ENCODE peak calls at places on chromosomes 13 and 19, in nine cellular contexts. One of them, this sample, is unnamed.

GRCh38 chr13:31322025-31322424 is 122.2 kb downstream of the B3GLCT start:
- DNase-seq in BJ: no peak
- DNase-seq in CD8-positive, alpha-beta T cell: no peak
- DNase-seq in PC-9: no peak
- DNase-seq in activated T-helper 1 cell treated with anti-CD3 and anti-CD28 coated beads, Interleukin-12 subunit alpha, Interleukin-12 subunit beta, Interleukin-2, Interleukin-4 antibody, amounts not matched to agents 30 ng/mL and 10 ng/mL and 1 ng/mL, durations not matched to agents 14 hours and 24 hours and 36 hours: no peak
- DNase-seq in T-helper 2 cell: no peak
- DNase-seq in effector memory CD4-positive, alpha-beta T cell: no peak
- DNase-seq in stimulated activated CD4-positive, alpha-beta T cell treated with anti-CD3 and anti-CD28 coated beads, Interleukin-2, amount 100 ng/mL, for 24 hours: no peak
- DNase-seq in tibial artery: no peak
- DNase-seq in this sample: no peak

GRCh38 chr19:604355-604754 is 14.7 kb downstream of the HCN2 start:
- DNase-seq in T-helper 2 cell: no peak
- DNase-seq in PC-9: no peak
- DNase-seq in CD8-positive, alpha-beta T cell: no peak
- DNase-seq in stimulated activated CD4-positive, alpha-beta T cell treated with anti-CD3 and anti-CD28 coated beads, Interleukin-2, amount 100 ng/mL, for 24 hours: peak
- DNase-seq in activated T-helper 1 cell treated with anti-CD3 and anti-CD28 coated beads, Interleukin-12 subunit alpha, Interleukin-12 subunit beta, Interleukin-2, Interleukin-4 antibody, amounts not matched to agents 30 ng/mL and 10 ng/mL and 1 ng/mL, durations not matched to agents 14 hours and 24 hours and 36 hours: peak
- DNase-seq in effector memory CD4-positive, alpha-beta T cell: peak
- DNase-seq in tibial artery: no peak
- DNase-seq in BJ: no peak
- DNase-seq in this sample: peak

GRCh38 chr13:31107109-31107508 is 54.6 kb downstream of the HSPH1 start:
- DNase-seq in PC-9: no peak
- DNase-seq in BJ: no peak
- DNase-seq in activated T-helper 1 cell treated with anti-CD3 and anti-CD28 coated beads, Interleukin-12 subunit alpha, Interleukin-12 subunit beta, Interleukin-2, Interleukin-4 antibody, amounts not matched to agents 30 ng/mL and 10 ng/mL and 1 ng/mL, durations not matched to agents 14 hours and 24 hours and 36 hours: no peak
- DNase-seq in effector memory CD4-positive, alpha-beta T cell: no peak
- DNase-seq in tibial artery: no peak
- DNase-seq in CD8-positive, alpha-beta T cell: no peak
- DNase-seq in stimulated activated CD4-positive, alpha-beta T cell treated with anti-CD3 and anti-CD28 coated beads, Interleukin-2, amount 100 ng/mL, for 24 hours: no peak
- DNase-seq in T-helper 2 cell: no peak
- DNase-seq in this sample: no peak

GRCh38 chr13:33859691-33860303 is 41.8 kb downstream of the RFC3 start:
- DNase-seq in BJ: no peak
- DNase-seq in T-helper 2 cell: no peak
- DNase-seq in PC-9: no peak
- DNase-seq in CD8-positive, alpha-beta T cell: no peak
- DNase-seq in activated T-helper 1 cell treated with anti-CD3 and anti-CD28 coated beads, Interleukin-12 subunit alpha, Interleukin-12 subunit beta, Interleukin-2, Interleukin-4 antibody, amounts not matched to agents 30 ng/mL and 10 ng/mL and 1 ng/mL, durations not matched to agents 14 hours and 24 hours and 36 hours: no peak
- DNase-seq in effector memory CD4-positive, alpha-beta T cell: no peak
- DNase-seq in tibial artery: no peak
- DNase-seq in stimulated activated CD4-positive, alpha-beta T cell treated with anti-CD3 and anti-CD28 coated beads, Interleukin-2, amount 100 ng/mL, for 24 hours: no peak
- DNase-seq in this sample: no peak

GRCh38 chr13:59016250-59016649 is 1147.5 kb downstream of the DIAPH3 start:
- DNase-seq in T-helper 2 cell: no peak
- DNase-seq in stimulated activated CD4-positive, alpha-beta T cell treated with anti-CD3 and anti-CD28 coated beads, Interleukin-2, amount 100 ng/mL, for 24 hours: no peak
- DNase-seq in CD8-positive, alpha-beta T cell: no peak
- DNase-seq in activated T-helper 1 cell treated with anti-CD3 and anti-CD28 coated beads, Interleukin-12 subunit alpha, Interleukin-12 subunit beta, Interleukin-2, Interleukin-4 antibody, amounts not matched to agents 30 ng/mL and 10 ng/mL and 1 ng/mL, durations not matched to agents 14 hours and 24 hours and 36 hours: no peak
- DNase-seq in BJ: no peak
- DNase-seq in PC-9: no peak
- DNase-seq in tibial artery: no peak
- DNase-seq in effector memory CD4-positive, alpha-beta T cell: no peak
- DNase-seq in this sample: no peak

GRCh38 chr13:23175920-23176319 is 4.9 kb upstream of the SGCG start:
- DNase-seq in T-helper 2 cell: no peak
- DNase-seq in BJ: no peak
- DNase-seq in CD8-positive, alpha-beta T cell: no peak
- DNase-seq in tibial artery: no peak
- DNase-seq in effector memory CD4-positive, alpha-beta T cell: no peak
- DNase-seq in activated T-helper 1 cell treated with anti-CD3 and anti-CD28 coated beads, Interleukin-12 subunit alpha, Interleukin-12 subunit beta, Interleukin-2, Interleukin-4 antibody, amounts not matched to agents 30 ng/mL and 10 ng/mL and 1 ng/mL, durations not matched to agents 14 hours and 24 hours and 36 hours: no peak
- DNase-seq in PC-9: no peak
- DNase-seq in stimulated activated CD4-positive, alpha-beta T cell treated with anti-CD3 and anti-CD28 coated beads, Interleukin-2, amount 100 ng/mL, for 24 hours: no peak
- DNase-seq in this sample: no peak

GRCh38 chr19:45800009-45800553 is 7.4 kb upstream of the DMWD start:
- DNase-seq in stimulated activated CD4-positive, alpha-beta T cell treated with anti-CD3 and anti-CD28 coated beads, Interleukin-2, amount 100 ng/mL, for 24 hours: no peak
- DNase-seq in T-helper 2 cell: no peak
- DNase-seq in activated T-helper 1 cell treated with anti-CD3 and anti-CD28 coated beads, Interleukin-12 subunit alpha, Interleukin-12 subunit beta, Interleukin-2, Interleukin-4 antibody, amounts not matched to agents 30 ng/mL and 10 ng/mL and 1 ng/mL, durations not matched to agents 14 hours and 24 hours and 36 hours: no peak
- DNase-seq in tibial artery: no peak
- DNase-seq in BJ: no peak
- DNase-seq in CD8-positive, alpha-beta T cell: no peak
- DNase-seq in effector memory CD4-positive, alpha-beta T cell: no peak
- DNase-seq in PC-9: peak
- DNase-seq in this sample: no peak

GRCh38 chr19:6213696-6214585 is 65.8 kb downstream of the MLLT1 start:
- DNase-seq in effector memory CD4-positive, alpha-beta T cell: no peak
- DNase-seq in activated T-helper 1 cell treated with anti-CD3 and anti-CD28 coated beads, Interleukin-12 subunit alpha, Interleukin-12 subunit beta, Interleukin-2, Interleukin-4 antibody, amounts not matched to agents 30 ng/mL and 10 ng/mL and 1 ng/mL, durations not matched to agents 14 hours and 24 hours and 36 hours: no peak
- DNase-seq in BJ: no peak
- DNase-seq in CD8-positive, alpha-beta T cell: no peak
- DNase-seq in PC-9: no peak
- DNase-seq in stimulated activated CD4-positive, alpha-beta T cell treated with anti-CD3 and anti-CD28 coated beads, Interleukin-2, amount 100 ng/mL, for 24 hours: no peak
- DNase-seq in T-helper 2 cell: no peak
- DNase-seq in tibial artery: no peak
- DNase-seq in this sample: no peak

GRCh38 chr13:90686438-90686837 is 661.0 kb upstream of the MIR17HG start:
- DNase-seq in BJ: peak
- DNase-seq in stimulated activated CD4-positive, alpha-beta T cell treated with anti-CD3 and anti-CD28 coated beads, Interleukin-2, amount 100 ng/mL, for 24 hours: no peak
- DNase-seq in activated T-helper 1 cell treated with anti-CD3 and anti-CD28 coated beads, Interleukin-12 subunit alpha, Interleukin-12 subunit beta, Interleukin-2, Interleukin-4 antibody, amounts not matched to agents 30 ng/mL and 10 ng/mL and 1 ng/mL, durations not matched to agents 14 hours and 24 hours and 36 hours: no peak
- DNase-seq in tibial artery: no peak
- DNase-seq in T-helper 2 cell: no peak
- DNase-seq in effector memory CD4-positive, alpha-beta T cell: no peak
- DNase-seq in PC-9: no peak
- DNase-seq in CD8-positive, alpha-beta T cell: no peak
- DNase-seq in this sample: no peak

GRCh38 chr13:60167121-60167520 is 3.4 kb upstream of the DIAPH3 start:
- DNase-seq in BJ: no peak
- DNase-seq in PC-9: no peak
- DNase-seq in effector memory CD4-positive, alpha-beta T cell: no peak
- DNase-seq in tibial artery: no peak
- DNase-seq in activated T-helper 1 cell treated with anti-CD3 and anti-CD28 coated beads, Interleukin-12 subunit alpha, Interleukin-12 subunit beta, Interleukin-2, Interleukin-4 antibody, amounts not matched to agents 30 ng/mL and 10 ng/mL and 1 ng/mL, durations not matched to agents 14 hours and 24 hours and 36 hours: no peak
- DNase-seq in T-helper 2 cell: no peak
- DNase-seq in CD8-positive, alpha-beta T cell: no peak
- DNase-seq in stimulated activated CD4-positive, alpha-beta T cell treated with anti-CD3 and anti-CD28 coated beads, Interleukin-2, amount 100 ng/mL, for 24 hours: no peak
- DNase-seq in this sample: no peak

GRCh38 chr13:49298903-49299605 is 51.3 kb downstream of the CDADC1 start:
- DNase-seq in CD8-positive, alpha-beta T cell: no peak
- DNase-seq in activated T-helper 1 cell treated with anti-CD3 and anti-CD28 coated beads, Interleukin-12 subunit alpha, Interleukin-12 subunit beta, Interleukin-2, Interleukin-4 antibody, amounts not matched to agents 30 ng/mL and 10 ng/mL and 1 ng/mL, durations not matched to agents 14 hours and 24 hours and 36 hours: no peak
- DNase-seq in effector memory CD4-positive, alpha-beta T cell: no peak
- DNase-seq in tibial artery: no peak
- DNase-seq in T-helper 2 cell: no peak
- DNase-seq in PC-9: no peak
- DNase-seq in stimulated activated CD4-positive, alpha-beta T cell treated with anti-CD3 and anti-CD28 coated beads, Interleukin-2, amount 100 ng/mL, for 24 hours: no peak
- DNase-seq in BJ: no peak
- DNase-seq in this sample: no peak

GRCh38 chr13:99386911-99387788 is 80.0 kb upstream of the GPR183 start:
- DNase-seq in PC-9: peak
- DNase-seq in activated T-helper 1 cell treated with anti-CD3 and anti-CD28 coated beads, Interleukin-12 subunit alpha, Interleukin-12 subunit beta, Interleukin-2, Interleukin-4 antibody, amounts not matched to agents 30 ng/mL and 10 ng/mL and 1 ng/mL, durations not matched to agents 14 hours and 24 hours and 36 hours: peak
- DNase-seq in effector memory CD4-positive, alpha-beta T cell: peak
- DNase-seq in BJ: no peak
- DNase-seq in tibial artery: no peak
- DNase-seq in CD8-positive, alpha-beta T cell: peak
- DNase-seq in stimulated activated CD4-positive, alpha-beta T cell treated with anti-CD3 and anti-CD28 coated beads, Interleukin-2, amount 100 ng/mL, for 24 hours: peak
- DNase-seq in T-helper 2 cell: peak
- DNase-seq in this sample: peak

GRCh38 chr13:108508263-108508662 is 121.1 kb upstream of the MYO16 start:
- DNase-seq in PC-9: no peak
- DNase-seq in tibial artery: no peak
- DNase-seq in stimulated activated CD4-positive, alpha-beta T cell treated with anti-CD3 and anti-CD28 coated beads, Interleukin-2, amount 100 ng/mL, for 24 hours: no peak
- DNase-seq in activated T-helper 1 cell treated with anti-CD3 and anti-CD28 coated beads, Interleukin-12 subunit alpha, Interleukin-12 subunit beta, Interleukin-2, Interleukin-4 antibody, amounts not matched to agents 30 ng/mL and 10 ng/mL and 1 ng/mL, durations not matched to agents 14 hours and 24 hours and 36 hours: no peak
- DNase-seq in BJ: no peak
- DNase-seq in T-helper 2 cell: no peak
- DNase-seq in CD8-positive, alpha-beta T cell: no peak
- DNase-seq in effector memory CD4-positive, alpha-beta T cell: no peak
- DNase-seq in this sample: no peak

GRCh38 chr19:35295792-35296462 is 4.0 kb downstream of the MAG start:
- DNase-seq in T-helper 2 cell: no peak
- DNase-seq in effector memory CD4-positive, alpha-beta T cell: peak
- DNase-seq in PC-9: no peak
- DNase-seq in stimulated activated CD4-positive, alpha-beta T cell treated with anti-CD3 and anti-CD28 coated beads, Interleukin-2, amount 100 ng/mL, for 24 hours: peak
- DNase-seq in BJ: no peak
- DNase-seq in tibial artery: no peak
- DNase-seq in activated T-helper 1 cell treated with anti-CD3 and anti-CD28 coated beads, Interleukin-12 subunit alpha, Interleukin-12 subunit beta, Interleukin-2, Interleukin-4 antibody, amounts not matched to agents 30 ng/mL and 10 ng/mL and 1 ng/mL, durations not matched to agents 14 hours and 24 hours and 36 hours: peak
- DNase-seq in CD8-positive, alpha-beta T cell: peak
- DNase-seq in this sample: peak

GRCh38 chr19:12769689-12770088 is 5.7 kb downstream of the HOOK2 start:
- DNase-seq in PC-9: no peak
- DNase-seq in stimulated activated CD4-positive, alpha-beta T cell treated with anti-CD3 and anti-CD28 coated beads, Interleukin-2, amount 100 ng/mL, for 24 hours: peak
- DNase-seq in effector memory CD4-positive, alpha-beta T cell: peak
- DNase-seq in BJ: no peak
- DNase-seq in tibial artery: no peak
- DNase-seq in T-helper 2 cell: peak
- DNase-seq in activated T-helper 1 cell treated with anti-CD3 and anti-CD28 coated beads, Interleukin-12 subunit alpha, Interleukin-12 subunit beta, Interleukin-2, Interleukin-4 antibody, amounts not matched to agents 30 ng/mL and 10 ng/mL and 1 ng/mL, durations not matched to agents 14 hours and 24 hours and 36 hours: peak
- DNase-seq in CD8-positive, alpha-beta T cell: no peak
- DNase-seq in this sample: peak

GRCh38 chr19:39401549-39402416 is 4.9 kb upstream of the ZFP36 start:
- DNase-seq in stimulated activated CD4-positive, alpha-beta T cell treated with anti-CD3 and anti-CD28 coated beads, Interleukin-2, amount 100 ng/mL, for 24 hours: peak
- DNase-seq in T-helper 2 cell: peak
- DNase-seq in activated T-helper 1 cell treated with anti-CD3 and anti-CD28 coated beads, Interleukin-12 subunit alpha, Interleukin-12 subunit beta, Interleukin-2, Interleukin-4 antibody, amounts not matched to agents 30 ng/mL and 10 ng/mL and 1 ng/mL, durations not matched to agents 14 hours and 24 hours and 36 hours: peak
- DNase-seq in tibial artery: peak
- DNase-seq in effector memory CD4-positive, alpha-beta T cell: peak
- DNase-seq in CD8-positive, alpha-beta T cell: peak
- DNase-seq in PC-9: peak
- DNase-seq in BJ: no peak
- DNase-seq in this sample: peak

This sample was measured in activated naive CD4-positive, alpha-beta T cell treated with anti-CD3 and anti-CD28 coated beads, Interleukin-2, amount 50 U/mL, for 16 hours.